ENCODE peak calls at places on chromosomes 12 and 14, in eight cellular contexts. A is foreskin keratinocyte; R is activated CD4-positive, alpha-beta T cell treated with anti-CD3 and anti-CD28 coated beads for 4 hours; D is colonic mucosa; K is NCI-H2107; J is left kidney; I is retinal pigment epithelial cell; U is body of pancreas. V is an unnamed sample.

GRCh38 chr14:101074124-101075024 is 170.9 kb upstream of the RTL1 start:
- DNase-seq in A (no peak), R (no peak), D (peak), K (no peak), J (peak), I (no peak), U (no peak), V (no peak)

GRCh38 chr12:88623777-88624548 is 43.7 kb upstream of the KITLG start:
- DNase-seq in A (no peak), R (no peak), D (no peak), K (no peak), J (no peak), I (no peak), U (no peak), V (no peak)

GRCh38 chr12:11861155-11861863 is 209.4 kb upstream of the BCL2L14 start:
- DNase-seq in A (no peak), R (no peak), D (no peak), K (no peak), J (no peak), I (no peak), U (no peak), V (no peak)

GRCh38 chr12:53058674-53059433 is 9.0 kb downstream of the TNS2 start:
- DNase-seq in A (no peak), R (no peak), D (no peak), K (no peak), J (no peak), I (no peak), U (no peak), V (no peak)

GRCh38 chr14:96126783-96127271 is 77.8 kb upstream of the BDKRB2 start:
- DNase-seq in A (no peak), R (no peak), D (peak), K (peak), J (no peak), I (no peak), U (no peak), V (no peak)

GRCh38 chr14:90540437-90540836 is 143.6 kb downstream of the CALM1 start:
- DNase-seq in A (no peak), R (no peak), D (no peak), K (no peak), J (no peak), I (no peak), U (no peak), V (no peak)

GRCh38 chr14:93752980-93753561 is 35.2 kb downstream of the PRIMA1 start:
- DNase-seq in A (no peak), R (no peak), D (no peak), K (no peak), J (no peak), I (no peak), U (no peak), V (no peak)

GRCh38 chr12:101634724-101635123 is 40.0 kb downstream of the MYBPC1 start:
- DNase-seq in A (no peak), R (no peak), D (no peak), K (no peak), J (no peak), I (no peak), U (no peak), V (no peak)

GRCh38 chr12:27554421-27555186 is 30.6 kb downstream of the PPFIBP1 start:
- DNase-seq in A (peak), R (no peak), D (no peak), K (no peak), J (peak), I (no peak), U (no peak), V (peak)

GRCh38 chr12:123076604-123077297 is 74.1 kb downstream of the PITPNM2 start:
- DNase-seq in A (peak), R (peak), D (no peak), K (no peak), J (peak), I (no peak), U (no peak), V (no peak)

GRCh38 chr14:67536087-67536486 is 3.0 kb downstream of the PLEKHH1 start:
- DNase-seq in A (no peak), R (no peak), D (no peak), K (no peak), J (no peak), I (no peak), U (no peak), V (no peak)